ENCODE peak calls at places on chromosomes 4 and X, in nine cellular contexts. O, I, D, T, U, Y, M, G and A are unnamed samples.

GRCh38 chr4:145179201-145179860 is 1.1 kb downstream of the OTUD4 start:
- DNase-seq in I (peak), M (no peak), G (peak), T (peak), O (no peak), U (peak), D (peak), Y (peak), A (peak)

GRCh38 chrX:87517571-87518141 is at the start of gene KLHL4:
- DNase-seq in M (no peak), T (peak), O (peak), U (peak), I (no peak), Y (no peak), G (no peak), D (no peak), A (peak)

GRCh38 chr4:98657531-98658286 is 702 bp downstream of the TSPAN5 start:
- DNase-seq in O (peak), M (no peak), T (peak), U (peak), Y (no peak), I (no peak), D (peak), G (peak), A (peak)

GRCh38 chr4:56656346-56656643 is 24.8 kb downstream of the HOPX start:
- DNase-seq in M (no peak), Y (no peak), D (peak), G (no peak), I (no peak), O (no peak), T (peak), U (no peak), A (peak)

GRCh38 chrX:9164086-9164485 is 130.2 kb upstream of the FAM9B start:
- DNase-seq in G (no peak), M (no peak), Y (no peak), I (no peak), D (no peak), T (no peak), O (no peak), U (no peak), A (no peak)

GRCh38 chr4:7872264-7872771 is 67.3 kb downstream of the AFAP1 start:
- DNase-seq in G (peak), Y (no peak), D (no peak), O (no peak), I (peak), T (no peak), M (peak), U (peak), A (no peak)

GRCh38 chr4:82988323-82988832 is 22.2 kb downstream of the LIN54 start:
- DNase-seq in M (peak), O (no peak), D (no peak), T (no peak), G (no peak), U (no peak), I (no peak), Y (no peak), A (no peak)

GRCh38 chr4:48122756-48123155 is 11.3 kb downstream of the TXK start:
- DNase-seq in O (no peak), I (no peak), G (no peak), T (no peak), Y (no peak), U (no peak), M (no peak), D (no peak), A (no peak)

GRCh38 chr4:8537041-8537461 is 43.1 kb upstream of the GPR78 start:
- DNase-seq in T (no peak), Y (no peak), I (peak), O (peak), D (no peak), G (peak), M (no peak), U (peak), A (no peak)

GRCh38 chr4:119046263-119046662 is 89.4 kb upstream of the MYOZ2 start:
- DNase-seq in T (peak), U (no peak), O (no peak), G (peak), D (no peak), M (no peak), Y (no peak), I (no peak), A (no peak)

GRCh38 chrX:107000013-107000515 is at the start of gene MORC4:
- DNase-seq in O (no peak), D (peak), I (peak), Y (peak), M (no peak), G (peak), T (peak), U (peak), A (peak)

GRCh38 chr4:20773144-20773997 is 73.1 kb downstream of the PACRGL start:
- DNase-seq in D (peak), U (no peak), I (peak), M (peak), G (peak), Y (no peak), O (no peak), T (peak), A (peak)

GRCh38 chrX:97683256-97683655 is 799.5 kb downstream of the RPA4 start:
- DNase-seq in T (no peak), I (no peak), U (no peak), D (no peak), Y (no peak), G (no peak), M (no peak), O (no peak), A (no peak)

GRCh38 chr4:123709336-123709735 is 312.7 kb downstream of the SPRY1 start:
- DNase-seq in T (no peak), O (no peak), D (no peak), U (no peak), I (no peak), G (no peak), Y (no peak), M (no peak), A (no peak)

GRCh38 chr4:38982356-38983095 is 49.7 kb downstream of the TMEM156 start:
- DNase-seq in O (no peak), I (no peak), D (no peak), G (no peak), T (no peak), U (no peak), M (no peak), Y (no peak), A (no peak)

GRCh38 chr4:54268151-54268550 is 39.1 kb downstream of the PDGFRA start:
- DNase-seq in M (no peak), Y (no peak), I (no peak), U (no peak), G (no peak), T (no peak), O (no peak), D (no peak), A (no peak)

GRCh38 chrX:80929251-80929650 is 119.6 kb upstream of the BRWD3 start:
- DNase-seq in T (no peak), U (no peak), Y (no peak), I (no peak), O (no peak), D (no peak), G (no peak), M (no peak), A (no peak)

GRCh38 chrX:150581093-150581775 is 12.8 kb downstream of the MTM1 start:
- DNase-seq in D (no peak), O (no peak), T (no peak), U (no peak), Y (no peak), I (no peak), M (peak), G (no peak), A (no peak)

GRCh38 chr4:86670739-86671138 is 76.6 kb downstream of the PTPN13 start:
- DNase-seq in I (no peak), D (no peak), G (no peak), O (no peak), U (no peak), M (peak), Y (no peak), T (no peak), A (no peak)

GRCh38 chr4:120857312-120857711 is 65.2 kb downstream of the PRDM5 start:
- DNase-seq in T (peak), U (no peak), Y (no peak), G (no peak), I (no peak), M (no peak), O (no peak), D (no peak), A (no peak)

GRCh38 chr4:140158234-140159030 is 4.4 kb upstream of the MAML3 start:
- DNase-seq in G (no peak), O (no peak), D (no peak), I (no peak), Y (no peak), T (no peak), M (no peak), U (peak), A (no peak)

GRCh38 chr4:1714303-1715001 is 2.3 kb upstream of the SLBP start:
- DNase-seq in O (no peak), G (no peak), M (no peak), T (peak), I (no peak), D (no peak), Y (no peak), U (peak), A (no peak)

GRCh38 chr4:829761-830655 is 4.1 kb upstream of the CPLX1 start:
- DNase-seq in G (peak), I (no peak), T (no peak), U (no peak), Y (no peak), M (no peak), D (no peak), O (no peak), A (no peak)

GRCh38 chr4:102843938-102844337 is 16.6 kb upstream of the UBE2D3 start:
- DNase-seq in M (no peak), O (no peak), U (no peak), Y (no peak), G (no peak), T (no peak), I (no peak), D (no peak), A (no peak)

DNA sequence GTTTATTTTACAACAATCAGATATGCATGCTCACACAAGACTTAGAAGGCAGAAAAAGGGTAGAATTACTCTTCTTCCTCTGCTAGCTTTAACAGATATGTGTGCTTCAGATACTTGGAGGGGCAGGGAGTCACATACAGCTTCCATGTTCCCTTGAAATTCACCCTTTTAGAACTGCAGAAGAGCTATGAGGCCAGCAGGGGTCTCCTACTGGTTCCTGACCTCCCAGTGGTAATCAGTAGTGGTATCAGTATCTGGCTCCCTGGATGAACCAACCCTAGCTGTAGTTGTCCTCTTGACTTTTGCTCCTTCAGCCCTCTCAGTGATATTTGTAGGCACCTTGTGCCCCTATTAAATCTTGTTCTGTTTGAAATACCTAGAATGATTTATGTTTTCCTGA is 81.5 kb downstream of the RCHY1 start:
- DNase-seq in U (no peak), M (no peak), I (no peak), O (no peak), D (peak), G (no peak), T (peak), Y (no peak), A (no peak)
- TF ChIP-seq CTCF in U (no peak), M (peak), I (no peak), O (peak), D (no peak), G (no peak), T (peak), Y (no peak), A (peak)

GRCh38 chr4:73067971-73068394 is 1.5 kb downstream of the COX18 start:
- DNase-seq in Y (no peak), D (no peak), T (no peak), U (no peak), O (no peak), G (no peak), M (no peak), I (no peak), A (no peak)

GRCh38 chr4:73068496-73069337 is 799 bp downstream of the COX18 start:
- DNase-seq in D (peak), I (no peak), Y (no peak), T (peak), M (peak), G (no peak), O (peak), U (no peak), A (no peak)

GRCh38 chr4:73066928-73067327 is 2.6 kb downstream of the COX18 start:
- DNase-seq in U (no peak), G (no peak), D (no peak), O (no peak), Y (no peak), I (no peak), M (no peak), T (peak), A (no peak)

GRCh38 chr4:73070072-73070385 is 513 bp upstream of the COX18 start:
- DNase-seq in O (no peak), Y (no peak), T (no peak), U (no peak), G (no peak), D (no peak), M (no peak), I (no peak), A (peak)

GRCh38 chr4:73069338-73070071 is at the start of gene COX18:
- DNase-seq in G (peak), I (peak), T (peak), M (peak), U (peak), O (peak), Y (peak), D (peak), A (peak)
- TF ChIP-seq CTCF in G (no peak), I (no peak), T (peak), M (peak), U (no peak), O (no peak), Y (no peak), D (no peak), A (no peak)

DNA sequence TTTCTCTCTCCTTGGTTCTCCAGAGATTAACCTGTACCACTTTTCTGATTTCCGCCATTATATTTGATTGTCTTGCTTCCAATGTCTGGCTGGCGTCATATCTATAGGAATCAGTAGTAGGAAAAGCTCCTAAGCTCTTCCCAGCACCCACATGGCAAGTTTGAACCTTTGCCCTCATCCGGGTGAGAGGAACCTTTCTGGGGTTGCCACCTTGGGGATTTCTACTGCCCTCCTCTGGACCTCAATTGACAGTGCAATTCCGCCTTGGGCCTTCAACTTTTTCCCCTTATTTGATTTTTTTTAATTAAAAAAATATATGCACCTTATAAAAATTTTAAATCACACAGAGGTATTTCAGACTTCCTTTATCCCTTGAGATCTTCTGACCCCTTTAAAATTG is 2.0 kb upstream of the CXorf66 start:
- DNase-seq in M (no peak), D (peak), T (no peak), O (no peak), G (no peak), U (no peak), I (no peak), Y (no peak), A (peak)
- TF ChIP-seq CTCF in M (peak), D (peak), T (no peak), O (peak), G (no peak), U (no peak), I (no peak), Y (no peak), A (no peak)

GRCh38 chrX:16465081-16465876 is 184.7 kb upstream of the S100G start:
- DNase-seq in G (no peak), Y (no peak), T (no peak), U (no peak), O (no peak), I (no peak), D (no peak), M (no peak), A (no peak)

GRCh38 chrX:16472345-16472744 is 177.6 kb upstream of the S100G start:
- DNase-seq in U (no peak), Y (no peak), O (no peak), M (no peak), I (no peak), D (no peak), T (no peak), G (no peak), A (no peak)

GRCh38 chrX:16474511-16474910 is 175.4 kb upstream of the S100G start:
- DNase-seq in U (no peak), Y (no peak), G (no peak), T (no peak), M (no peak), D (no peak), O (no peak), I (no peak), A (no peak)

GRCh38 chrX:16466640-16467432 is 183.1 kb upstream of the S100G start:
- DNase-seq in D (no peak), M (no peak), I (no peak), T (no peak), U (no peak), O (no peak), G (no peak), Y (no peak), A (no peak)

DNA sequence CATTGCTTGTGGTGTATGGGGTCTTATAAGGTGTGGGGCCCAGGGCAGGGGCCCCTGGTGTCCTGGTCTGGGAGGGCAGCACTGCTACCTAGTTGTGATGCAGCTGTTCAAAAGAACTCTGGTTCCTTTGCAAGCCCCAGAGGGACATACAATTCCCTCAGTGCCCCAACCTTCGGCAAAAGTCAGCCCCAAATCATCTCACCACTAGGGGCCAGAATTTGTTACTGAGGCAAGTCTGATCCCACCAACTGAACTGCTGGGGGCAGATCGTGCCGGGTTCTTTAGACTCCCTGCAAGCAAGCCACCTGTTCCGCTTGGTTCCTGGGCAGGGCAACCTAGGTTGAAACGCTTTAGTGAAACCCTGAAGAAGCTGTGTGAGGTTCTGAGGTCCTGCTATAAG is 180.1 kb upstream of the S100G start:
- DNase-seq in Y (no peak), G (no peak), D (no peak), U (no peak), O (no peak), I (no peak), M (no peak), T (no peak), A (no peak)
- TF ChIP-seq CTCF in Y (no peak), G (no peak), D (no peak), U (no peak), O (peak), I (no peak), M (no peak), T (no peak), A (no peak)